ENCODE peak calls at places on chromosomes 3 and 15, in six cellular contexts. W is pancreas, G is lower lobe of right lung, K is astrocyte, U is tibial artery, M is coronary artery. S is an unnamed sample.

GRCh38 chr15:91849749-91850161 is 3.8 kb upstream of the SLCO3A1 start:
- DNase-seq in G (no peak), U (no peak), M (no peak), W (no peak), K (peak; percentile 37), S (no peak)

GRCh38 chr3:97838393-97838792 is 16.6 kb downstream of the CRYBG3 start:
- DNase-seq in K (no peak), W (no peak), M (no peak), U (no peak), G (no peak), S (no peak)

GRCh38 chr15:42605281-42605744 is 29.9 kb downstream of the STARD9 start:
- DNase-seq in K (peak; percentile 24), W (no peak), U (no peak), G (no peak), M (no peak), S (no peak)

GRCh38 chr3:50298836-50299637 is at the start of the genes HYAL3 and NAA80:
- DNase-seq in K (peak; percentile 96), M (peak; percentile 100), W (peak; percentile 99), U (peak; percentile 100), G (peak; percentile 99), S (peak; percentile 100)

GRCh38 chr3:42852443-42852842 is 23.2 kb downstream of the CYP8B1 start:
- DNase-seq in U (no peak), W (no peak), G (no peak), M (peak; percentile 79), K (no peak), S (peak; percentile 66)

GRCh38 chr3:117407317-117407716 is 697.7 kb downstream of the TUSC7 start:
- DNase-seq in M (no peak), K (no peak), W (no peak), U (no peak), G (no peak), S (no peak)

GRCh38 chr3:45906681-45907220 is 20.4 kb downstream of the CCR9 start:
- DNase-seq in G (no peak), K (peak; percentile 78), M (no peak), W (no peak), U (no peak), S (no peak)

GRCh38 chr15:50144342-50145120 is 25.5 kb upstream of the ATP8B4 start:
- DNase-seq in M (no peak), G (no peak), K (no peak), U (no peak), W (no peak), S (no peak)

GRCh38 chr15:70437882-70438331 is 325.5 kb downstream of the UACA start:
- DNase-seq in K (no peak), M (no peak), G (no peak), W (no peak), U (peak; percentile 12), S (no peak)

GRCh38 chr3:173584093-173584833 is 186.7 kb downstream of the NLGN1 start:
- DNase-seq in W (no peak), U (no peak), M (no peak), K (peak; percentile 37), G (no peak), S (no peak)

GRCh38 chr15:78120523-78120922 is 10.7 kb downstream of the CIB2 start:
- DNase-seq in W (no peak), U (no peak), K (no peak), G (no peak), M (no peak), S (no peak)

GRCh38 chr15:50562735-50563640 is 16.5 kb upstream of the USP50 start:
- DNase-seq in M (no peak), K (peak; percentile 59), U (no peak), G (no peak), W (no peak), S (no peak)

GRCh38 chr3:176275113-176275512 is 922.2 kb downstream of the TBL1XR1 start:
- DNase-seq in K (no peak), U (no peak), G (no peak), W (no peak), M (no peak), S (no peak)

GRCh38 chr3:12371525-12372140 is 82.8 kb downstream of the PPARG start:
- DNase-seq in K (peak; percentile 58), G (no peak), W (no peak), U (no peak), M (no peak), S (peak; percentile 81)

GRCh38 chr3:54541369-54541768 is 386.5 kb downstream of the LRTM1 start:
- DNase-seq in U (no peak), K (no peak), G (no peak), M (no peak), W (no peak), S (no peak)

GRCh38 chr3:32282578-32282977 is 44.1 kb downstream of the CMTM8 start:
- DNase-seq in U (no peak), W (no peak), G (no peak), M (no peak), K (no peak), S (no peak)

GRCh38 chr3:32288819-32289218 is 50.3 kb downstream of the CMTM8 start:
- DNase-seq in M (no peak), W (no peak), U (no peak), K (no peak), G (no peak), S (no peak)

GRCh38 chr3:32283304-32283703 is 44.8 kb downstream of the CMTM8 start:
- DNase-seq in U (no peak), K (no peak), W (no peak), G (no peak), M (no peak), S (peak; percentile 53)

GRCh38 chr3:32284443-32284842 is 46.0 kb downstream of the CMTM8 start:
- DNase-seq in W (no peak), M (no peak), G (no peak), U (no peak), K (no peak), S (no peak)

DNA sequence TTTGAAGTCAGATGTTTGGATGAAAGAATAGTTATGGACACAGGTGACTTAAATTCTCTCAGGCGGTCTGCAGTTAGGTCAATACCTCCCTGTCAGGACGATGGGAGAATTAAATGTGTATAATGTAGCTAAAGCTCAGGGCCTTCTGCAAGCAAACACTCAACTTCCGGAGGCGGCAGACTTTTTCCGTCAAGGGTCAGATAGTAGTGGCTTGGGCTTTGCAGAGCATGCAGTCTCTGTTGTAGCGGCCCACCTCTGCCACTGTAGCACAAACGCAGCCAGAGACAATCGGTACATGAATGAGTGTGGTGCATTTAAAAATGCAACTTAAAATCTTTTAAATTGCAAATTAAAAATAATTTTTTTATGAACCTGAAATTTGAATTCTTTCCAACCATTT is 47.4 kb downstream of the CMTM8 start:
- DNase-seq in K (no peak), M (no peak), W (no peak), G (no peak), U (no peak), S (no peak)
- H3K27ac ChIP-seq in K (no peak overlapping the region), M (no peak overlapping the region), W (peak overlapping the region; percentile 27), G (no peak overlapping the region), U (no peak overlapping the region), S (no peak overlapping the region)

GRCh38 chr3:144687862-144688261 is 716.2 kb downstream of the DIPK2A start:
- DNase-seq in W (no peak), U (no peak), M (no peak), K (no peak), G (no peak), S (no peak)
- TF ChIP-seq CTCF in W (no peak), U (no peak), M (no peak), K (no peak), G (no peak), S (no peak)

GRCh38 chr3:40477671-40478070 is 749 bp downstream of the ZNF619 start:
- DNase-seq in G (no peak), K (no peak), M (no peak), U (no peak), W (no peak), S (no peak)
- H3K4me3 ChIP-seq in G (peak overlapping the region; percentile 96), K (peak overlapping the region; percentile 76), M (peak overlapping the region; percentile 79), U (peak overlapping the region; percentile 72), W (peak overlapping the region; percentile 91), S (peak overlapping the region; percentile 95)

GRCh38 chr3:53252105-53252946 is 3.5 kb downstream of the TKT start:
- DNase-seq in M (no peak), K (peak; percentile 18), U (no peak), G (peak; percentile 65), W (no peak), S (no peak)

GRCh38 chr3:53250453-53250852 is 5.4 kb downstream of the TKT start:
- DNase-seq in K (peak; percentile 40), W (no peak), M (no peak), U (no peak), G (no peak), S (no peak)

GRCh38 chr3:53254190-53254809 is 1.5 kb downstream of the TKT start:
- DNase-seq in K (no peak), G (no peak), M (no peak), U (no peak), W (peak; percentile 38), S (no peak)

GRCh38 chr3:53253707-53254106 is 2.1 kb downstream of the TKT start:
- DNase-seq in K (no peak), U (no peak), W (no peak), M (no peak), G (no peak), S (no peak)

DNA sequence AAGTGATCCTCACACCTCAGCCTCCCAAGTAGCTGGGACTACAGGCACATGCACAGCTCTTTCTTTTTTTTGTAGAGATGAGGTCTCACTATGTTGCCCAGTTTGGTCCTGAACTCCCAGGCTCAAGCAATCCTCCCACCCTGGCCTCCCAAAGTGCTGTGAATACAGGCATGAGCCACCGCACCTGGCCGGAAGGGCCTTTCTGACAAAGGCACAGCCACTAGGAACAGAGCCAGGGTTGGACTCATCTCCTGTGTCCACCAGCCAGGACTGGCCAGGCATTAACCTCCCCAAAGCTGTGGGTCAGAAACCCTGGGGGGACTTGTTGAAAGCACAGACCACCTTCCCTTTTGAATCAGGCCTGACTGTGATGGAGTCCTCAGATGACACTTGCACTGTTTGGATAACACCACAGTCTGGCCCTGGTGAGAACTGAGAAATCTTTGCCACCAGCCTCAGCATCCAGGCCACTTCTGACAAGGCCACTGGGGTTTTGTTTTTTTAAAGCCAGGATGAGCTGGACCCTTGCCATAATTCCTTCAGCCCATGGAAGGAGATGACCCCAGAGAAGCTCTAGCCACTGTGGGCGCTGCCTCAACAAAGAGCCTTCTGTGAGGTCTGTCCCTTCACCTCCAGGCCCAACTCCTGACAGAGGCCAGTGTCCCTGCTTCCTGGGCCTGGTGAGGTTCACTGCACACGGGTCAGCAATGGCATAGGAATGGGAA is 4.8 kb downstream of the TKT start:
- DNase-seq in M (no peak), G (no peak), W (no peak), U (no peak), K (no peak), S (no peak)
- H3K27ac ChIP-seq in M (peak overlapping the region; percentile 42), G (peak overlapping the region; percentile 87), W (peak overlapping the region; percentile 83), U (no peak overlapping the region), K (no peak overlapping the region), S (peak overlapping the region; percentile 60)

GRCh38 chr3:148957586-148957985 is 33.8 kb upstream of the GYG1 start:
- DNase-seq in G (no peak), K (no peak), U (no peak), M (no peak), W (no peak), S (no peak)
- TF ChIP-seq CTCF in G (peak; percentile 32), K (no peak), U (no peak), M (no peak), W (no peak), S (peak; percentile 13)

S was measured in right lobe of liver.